ENCODE peak calls at places on chromosomes 4 and X, in eight cellular contexts. One of them, this sample, is unnamed.
A peak's percentile ranks its signal among the peaks of the same experiment; 100 is the strongest.

GRCh38 chr4:62193726-62194125 is 993.6 kb downstream of the ADGRL3 start:
- DNase-seq in AG10803: no peak
- DNase-seq in RWPE1: no peak
- DNase-seq in left ventricle myocardium inferior: no peak
- DNase-seq in choroid plexus epithelial cell: peak; percentile 12
- DNase-seq in cardiac muscle cell: no peak
- DNase-seq in GM10248: no peak
- DNase-seq in AG09319: no peak
- DNase-seq in this sample: no peak

GRCh38 chrX:110055616-110056015 is 52.7 kb downstream of the TMEM164 start:
- DNase-seq in cardiac muscle cell: no peak
- DNase-seq in left ventricle myocardium inferior: no peak
- DNase-seq in choroid plexus epithelial cell: no peak
- DNase-seq in AG09319: no peak
- DNase-seq in RWPE1: no peak
- DNase-seq in GM10248: no peak
- DNase-seq in AG10803: no peak
- DNase-seq in this sample: no peak

GRCh38 chr4:8350841-8351461 is 81.4 kb downstream of the HTRA3 start:
- DNase-seq in AG09319: no peak
- DNase-seq in left ventricle myocardium inferior: no peak
- DNase-seq in RWPE1: no peak
- DNase-seq in cardiac muscle cell: no peak
- DNase-seq in GM10248: no peak
- DNase-seq in AG10803: no peak
- DNase-seq in choroid plexus epithelial cell: no peak
- DNase-seq in this sample: no peak

GRCh38 chr4:6868386-6868785 is 41.2 kb upstream of the TBC1D14 start:
- DNase-seq in cardiac muscle cell: no peak
- DNase-seq in AG10803: no peak
- DNase-seq in choroid plexus epithelial cell: no peak
- DNase-seq in RWPE1: no peak
- DNase-seq in GM10248: no peak
- DNase-seq in AG09319: no peak
- DNase-seq in left ventricle myocardium inferior: no peak
- DNase-seq in this sample: no peak

GRCh38 chrX:15646031-15646430 is 18.6 kb downstream of the CLTRN start:
- DNase-seq in RWPE1: no peak
- DNase-seq in cardiac muscle cell: no peak
- DNase-seq in AG10803: no peak
- DNase-seq in choroid plexus epithelial cell: no peak
- DNase-seq in left ventricle myocardium inferior: no peak
- DNase-seq in GM10248: no peak
- DNase-seq in AG09319: no peak
- DNase-seq in this sample: no peak

GRCh38 chr4:102345795-102346100 is 466 bp upstream of the SLC39A8 start:
- DNase-seq in RWPE1: no peak
- DNase-seq in AG09319: no peak
- DNase-seq in choroid plexus epithelial cell: peak; percentile 33
- DNase-seq in AG10803: no peak
- DNase-seq in left ventricle myocardium inferior: no peak
- DNase-seq in GM10248: peak; percentile 19
- DNase-seq in cardiac muscle cell: no peak
- DNase-seq in this sample: no peak

GRCh38 chrX:84717344-84717743 is 215.1 kb upstream of the HDX start:
- DNase-seq in cardiac muscle cell: no peak
- DNase-seq in RWPE1: no peak
- DNase-seq in AG09319: no peak
- DNase-seq in GM10248: no peak
- DNase-seq in choroid plexus epithelial cell: no peak
- DNase-seq in AG10803: no peak
- DNase-seq in left ventricle myocardium inferior: no peak
- DNase-seq in this sample: no peak

GRCh38 chr4:68366600-68366999 is 16.7 kb upstream of the YTHDC1 start:
- DNase-seq in cardiac muscle cell: no peak
- DNase-seq in choroid plexus epithelial cell: peak; percentile 80
- DNase-seq in AG10803: no peak
- DNase-seq in GM10248: no peak
- DNase-seq in AG09319: no peak
- DNase-seq in left ventricle myocardium inferior: no peak
- DNase-seq in RWPE1: no peak
- DNase-seq in this sample: no peak

GRCh38 chr4:84913176-84913575 is 53.3 kb downstream of the WDFY3 start:
- DNase-seq in GM10248: no peak
- DNase-seq in cardiac muscle cell: no peak
- DNase-seq in choroid plexus epithelial cell: no peak
- DNase-seq in AG10803: peak; percentile 29
- DNase-seq in left ventricle myocardium inferior: no peak
- DNase-seq in RWPE1: no peak
- DNase-seq in AG09319: no peak
- DNase-seq in this sample: no peak

GRCh38 chr4:15691346-15692140 is 9.9 kb downstream of the FAM200B start:
- DNase-seq in choroid plexus epithelial cell: peak; percentile 64
- DNase-seq in GM10248: no peak
- DNase-seq in cardiac muscle cell: no peak
- DNase-seq in RWPE1: no peak
- DNase-seq in AG09319: no peak
- DNase-seq in AG10803: peak; percentile 68
- DNase-seq in left ventricle myocardium inferior: no peak
- DNase-seq in this sample: no peak

GRCh38 chrX:112470551-112470950 is 209.2 kb downstream of the LHFPL1 start:
- DNase-seq in RWPE1: no peak
- DNase-seq in cardiac muscle cell: no peak
- DNase-seq in AG10803: no peak
- DNase-seq in GM10248: no peak
- DNase-seq in left ventricle myocardium inferior: no peak
- DNase-seq in AG09319: no peak
- DNase-seq in choroid plexus epithelial cell: no peak
- DNase-seq in this sample: no peak

GRCh38 chr4:68498413-68499007 is 51.2 kb downstream of the TMPRSS11E start:
- DNase-seq in GM10248: peak; percentile 33
- DNase-seq in choroid plexus epithelial cell: peak; percentile 86
- DNase-seq in AG10803: peak; percentile 62
- DNase-seq in AG09319: peak; percentile 24
- DNase-seq in left ventricle myocardium inferior: no peak
- DNase-seq in RWPE1: peak; percentile 29
- DNase-seq in cardiac muscle cell: peak; percentile 69
- DNase-seq in this sample: no peak

GRCh38 chr4:48653217-48654014 is 126.7 kb downstream of the FRYL start:
- DNase-seq in left ventricle myocardium inferior: peak; percentile 57
- DNase-seq in AG09319: no peak
- DNase-seq in GM10248: no peak
- DNase-seq in choroid plexus epithelial cell: peak; percentile 78
- DNase-seq in cardiac muscle cell: peak; percentile 39
- DNase-seq in AG10803: peak; percentile 44
- DNase-seq in RWPE1: no peak
- DNase-seq in this sample: no peak

GRCh38 chrX:39337461-39337860 is 536.2 kb downstream of the MID1IP1 start:
- DNase-seq in AG09319: no peak
- DNase-seq in GM10248: no peak
- DNase-seq in AG10803: no peak
- DNase-seq in left ventricle myocardium inferior: no peak
- DNase-seq in RWPE1: no peak
- DNase-seq in choroid plexus epithelial cell: no peak
- DNase-seq in cardiac muscle cell: no peak
- DNase-seq in this sample: no peak

GRCh38 chrX:131704136-131704695 is 160.3 kb downstream of the OR13H1 start:
- DNase-seq in choroid plexus epithelial cell: no peak
- DNase-seq in RWPE1: no peak
- DNase-seq in cardiac muscle cell: no peak
- DNase-seq in AG09319: peak; percentile 75
- DNase-seq in AG10803: peak; percentile 5
- DNase-seq in GM10248: peak; percentile 34
- DNase-seq in left ventricle myocardium inferior: no peak
- DNase-seq in this sample: no peak
- TF ChIP-seq CTCF in choroid plexus epithelial cell: no peak
- TF ChIP-seq CTCF in RWPE1: no peak
- TF ChIP-seq CTCF in cardiac muscle cell: no peak
- TF ChIP-seq CTCF in AG09319: peak; percentile 40
- TF ChIP-seq CTCF in AG10803: no peak
- TF ChIP-seq CTCF in GM10248: no peak
- TF ChIP-seq CTCF in left ventricle myocardium inferior: no peak
- TF ChIP-seq CTCF in this sample: no peak

GRCh38 chr4:161583549-161583948 is 580.3 kb downstream of the FSTL5 start:
- DNase-seq in RWPE1: no peak
- DNase-seq in left ventricle myocardium inferior: no peak
- DNase-seq in choroid plexus epithelial cell: no peak
- DNase-seq in GM10248: no peak
- DNase-seq in AG09319: no peak
- DNase-seq in AG10803: no peak
- DNase-seq in cardiac muscle cell: no peak
- DNase-seq in this sample: no peak

GRCh38 chr4:161573836-161574235 is 590.0 kb downstream of the FSTL5 start:
- DNase-seq in AG10803: no peak
- DNase-seq in GM10248: no peak
- DNase-seq in RWPE1: no peak
- DNase-seq in cardiac muscle cell: no peak
- DNase-seq in choroid plexus epithelial cell: peak; percentile 9
- DNase-seq in left ventricle myocardium inferior: no peak
- DNase-seq in AG09319: no peak
- DNase-seq in this sample: no peak

GRCh38 chr4:161581262-161581661 is 582.5 kb downstream of the FSTL5 start:
- DNase-seq in GM10248: no peak
- DNase-seq in cardiac muscle cell: no peak
- DNase-seq in AG09319: no peak
- DNase-seq in choroid plexus epithelial cell: peak; percentile 38
- DNase-seq in AG10803: peak; percentile 51
- DNase-seq in RWPE1: no peak
- DNase-seq in left ventricle myocardium inferior: no peak
- DNase-seq in this sample: no peak

DNA sequence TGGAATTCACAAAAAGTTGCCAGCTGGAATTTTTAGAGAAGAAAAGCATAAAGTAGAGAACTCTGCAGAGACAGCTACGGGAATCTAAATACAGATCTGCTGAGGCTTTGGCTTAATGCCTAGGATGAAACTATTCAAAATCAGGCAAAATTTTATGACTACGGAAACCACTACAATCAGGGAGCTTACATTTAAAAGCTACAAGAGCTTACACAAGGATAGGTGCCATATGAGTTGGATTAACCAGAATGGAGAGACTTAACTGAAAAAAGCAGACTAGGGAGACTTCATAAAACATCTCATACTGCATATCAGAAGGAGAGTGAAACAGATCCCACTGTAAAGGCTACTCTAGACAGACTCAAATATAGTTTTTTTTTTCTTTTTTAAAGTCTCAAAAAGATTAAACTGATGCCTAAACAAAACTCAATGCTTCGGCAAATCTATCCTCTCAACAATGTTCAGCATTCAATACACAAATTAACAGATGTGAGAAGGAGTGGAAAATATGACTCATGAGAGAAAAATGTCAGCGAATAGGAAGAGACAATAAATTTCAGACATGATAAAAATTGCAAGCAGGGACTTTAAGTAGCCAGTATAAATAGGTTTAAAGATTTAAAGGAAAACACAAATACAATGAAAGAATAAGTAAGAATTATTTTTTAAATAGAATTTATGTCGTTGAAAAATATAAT is 586.0 kb downstream of the FSTL5 start:
- DNase-seq in GM10248: no peak
- DNase-seq in RWPE1: peak; percentile 30
- DNase-seq in AG09319: peak; percentile 12
- DNase-seq in left ventricle myocardium inferior: no peak
- DNase-seq in choroid plexus epithelial cell: peak; percentile 92
- DNase-seq in AG10803: peak; percentile 87
- DNase-seq in cardiac muscle cell: no peak
- DNase-seq in this sample: no peak
- TF ChIP-seq CTCF in GM10248: no peak
- TF ChIP-seq CTCF in RWPE1: no peak
- TF ChIP-seq CTCF in AG09319: no peak
- TF ChIP-seq CTCF in left ventricle myocardium inferior: no peak
- TF ChIP-seq CTCF in choroid plexus epithelial cell: no peak
- TF ChIP-seq CTCF in AG10803: no peak
- TF ChIP-seq CTCF in cardiac muscle cell: no peak
- TF ChIP-seq CTCF in this sample: no peak

GRCh38 chr4:139514382-139515059 is 41.5 kb downstream of the SETD7 start:
- DNase-seq in AG10803: no peak
- DNase-seq in left ventricle myocardium inferior: no peak
- DNase-seq in choroid plexus epithelial cell: no peak
- DNase-seq in GM10248: no peak
- DNase-seq in cardiac muscle cell: no peak
- DNase-seq in RWPE1: no peak
- DNase-seq in AG09319: no peak
- DNase-seq in this sample: no peak

GRCh38 chr4:139508581-139509237 is 47.3 kb downstream of the SETD7 start:
- DNase-seq in GM10248: no peak
- DNase-seq in left ventricle myocardium inferior: no peak
- DNase-seq in cardiac muscle cell: no peak
- DNase-seq in AG10803: no peak
- DNase-seq in RWPE1: no peak
- DNase-seq in choroid plexus epithelial cell: no peak
- DNase-seq in AG09319: no peak
- DNase-seq in this sample: no peak

GRCh38 chr4:139506774-139507173 is 49.2 kb downstream of the SETD7 start:
- DNase-seq in choroid plexus epithelial cell: no peak
- DNase-seq in left ventricle myocardium inferior: no peak
- DNase-seq in AG09319: no peak
- DNase-seq in cardiac muscle cell: no peak
- DNase-seq in AG10803: no peak
- DNase-seq in RWPE1: no peak
- DNase-seq in GM10248: no peak
- DNase-seq in this sample: no peak

GRCh38 chr4:139511320-139511719 is 44.7 kb downstream of the SETD7 start:
- DNase-seq in AG10803: no peak
- DNase-seq in cardiac muscle cell: no peak
- DNase-seq in AG09319: no peak
- DNase-seq in choroid plexus epithelial cell: no peak
- DNase-seq in GM10248: no peak
- DNase-seq in RWPE1: no peak
- DNase-seq in left ventricle myocardium inferior: no peak
- DNase-seq in this sample: no peak

DNA sequence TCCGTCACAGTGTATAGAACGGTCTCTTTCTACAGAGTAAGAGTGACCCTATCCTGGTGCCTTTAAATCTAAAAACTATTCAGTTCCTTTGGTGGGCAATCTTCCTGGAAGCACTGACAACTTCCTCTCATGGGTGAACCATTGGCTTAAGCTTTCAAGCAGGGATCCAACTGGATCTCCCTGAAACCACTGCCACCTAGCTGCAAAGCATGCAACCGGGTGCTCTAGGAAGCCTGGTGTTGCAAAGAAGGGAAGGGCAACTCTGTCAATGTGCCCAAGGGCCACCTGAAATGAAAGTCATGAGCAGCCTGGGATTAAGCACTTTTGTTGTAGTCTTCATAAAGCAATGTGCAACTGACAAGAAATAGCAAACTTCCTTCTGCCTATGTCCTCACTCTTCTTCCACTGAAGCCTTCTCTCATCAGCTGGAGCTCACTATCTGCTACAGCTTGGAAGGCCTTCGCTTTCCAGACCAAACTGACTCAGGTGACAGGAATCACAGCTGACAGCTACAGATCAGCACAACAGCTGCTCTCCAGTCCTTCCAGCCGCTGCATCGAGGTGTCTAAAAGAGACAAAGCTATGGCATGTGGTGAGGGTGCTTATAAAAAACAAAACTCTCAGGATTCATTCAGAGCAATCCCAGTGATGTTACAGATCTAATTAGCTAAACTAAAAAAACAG is 46.1 kb downstream of the SETD7 start:
- DNase-seq in left ventricle myocardium inferior: no peak
- DNase-seq in AG09319: no peak
- DNase-seq in RWPE1: peak; percentile 15
- DNase-seq in AG10803: no peak
- DNase-seq in choroid plexus epithelial cell: peak; percentile 54
- DNase-seq in GM10248: no peak
- DNase-seq in cardiac muscle cell: peak; percentile 51
- DNase-seq in this sample: no peak
- TF ChIP-seq CTCF in left ventricle myocardium inferior: peak; percentile 71
- TF ChIP-seq CTCF in AG09319: peak; percentile 20
- TF ChIP-seq CTCF in RWPE1: peak; percentile 22
- TF ChIP-seq CTCF in AG10803: peak; percentile 32
- TF ChIP-seq CTCF in choroid plexus epithelial cell: peak; percentile 73
- TF ChIP-seq CTCF in GM10248: peak; percentile 29
- TF ChIP-seq CTCF in cardiac muscle cell: peak; percentile 35
- TF ChIP-seq CTCF in this sample: no peak

GRCh38 chrX:115957862-115958490 is 212.6 kb upstream of the AGTR2 start:
- DNase-seq in RWPE1: no peak
- DNase-seq in cardiac muscle cell: peak; percentile 24
- DNase-seq in GM10248: no peak
- DNase-seq in AG09319: no peak
- DNase-seq in left ventricle myocardium inferior: no peak
- DNase-seq in AG10803: no peak
- DNase-seq in choroid plexus epithelial cell: no peak
- DNase-seq in this sample: no peak
- TF ChIP-seq CTCF in RWPE1: no peak
- TF ChIP-seq CTCF in cardiac muscle cell: no peak
- TF ChIP-seq CTCF in GM10248: no peak
- TF ChIP-seq CTCF in AG09319: no peak
- TF ChIP-seq CTCF in left ventricle myocardium inferior: no peak
- TF ChIP-seq CTCF in AG10803: no peak
- TF ChIP-seq CTCF in choroid plexus epithelial cell: no peak
- TF ChIP-seq CTCF in this sample: no peak

This sample was measured in activated B cell treated with CpG ODN at 0.5 μM for 24 hours.